ENCODE peak calls at places on chromosomes 12 and 14, in six cellular contexts. One of them, this sample, is unnamed.

GRCh38 chr12:42090899-42091298 is 53.8 kb downstream of the GXYLT1 start:
- DNase-seq in NCI-H1048: no peak
- DNase-seq in uterus: no peak
- DNase-seq in left colon: no peak
- DNase-seq in substantia nigra: no peak
- DNase-seq in activated CD8-positive, alpha-beta memory T cell treated with anti-CD3 and anti-CD28 coated beads for 4 hours: no peak
- DNase-seq in this sample: no peak

GRCh38 chr12:10563966-10564365 is 49.4 kb downstream of the MAGOHB start:
- DNase-seq in NCI-H1048: no peak
- DNase-seq in uterus: no peak
- DNase-seq in left colon: no peak
- DNase-seq in substantia nigra: no peak
- DNase-seq in activated CD8-positive, alpha-beta memory T cell treated with anti-CD3 and anti-CD28 coated beads for 4 hours: no peak
- DNase-seq in this sample: no peak

GRCh38 chr14:60981626-60982455 is 796 bp downstream of the SLC38A6 start:
- DNase-seq in NCI-H1048: no peak
- DNase-seq in uterus: no peak
- DNase-seq in left colon: no peak
- DNase-seq in substantia nigra: no peak
- DNase-seq in activated CD8-positive, alpha-beta memory T cell treated with anti-CD3 and anti-CD28 coated beads for 4 hours: no peak
- DNase-seq in this sample: no peak

GRCh38 chr12:110012137-110012536 is 12.9 kb downstream of the ANKRD13A start:
- DNase-seq in NCI-H1048: no peak
- DNase-seq in uterus: no peak
- DNase-seq in left colon: peak
- DNase-seq in substantia nigra: no peak
- DNase-seq in activated CD8-positive, alpha-beta memory T cell treated with anti-CD3 and anti-CD28 coated beads for 4 hours: no peak
- DNase-seq in this sample: no peak

GRCh38 chr12:42812086-42812485 is 222.5 kb upstream of the PRICKLE1 start:
- DNase-seq in NCI-H1048: no peak
- DNase-seq in uterus: no peak
- DNase-seq in left colon: no peak
- DNase-seq in substantia nigra: no peak
- DNase-seq in activated CD8-positive, alpha-beta memory T cell treated with anti-CD3 and anti-CD28 coated beads for 4 hours: no peak
- DNase-seq in this sample: no peak

GRCh38 chr12:104464899-104465298 is 8.2 kb downstream of the CHST11 start:
- DNase-seq in NCI-H1048: no peak
- DNase-seq in uterus: no peak
- DNase-seq in left colon: no peak
- DNase-seq in substantia nigra: no peak
- DNase-seq in activated CD8-positive, alpha-beta memory T cell treated with anti-CD3 and anti-CD28 coated beads for 4 hours: no peak
- DNase-seq in this sample: no peak

GRCh38 chr14:81435578-81436295 is 35.6 kb upstream of the STON2 start:
- DNase-seq in NCI-H1048: no peak
- DNase-seq in uterus: no peak
- DNase-seq in left colon: no peak
- DNase-seq in substantia nigra: peak
- DNase-seq in activated CD8-positive, alpha-beta memory T cell treated with anti-CD3 and anti-CD28 coated beads for 4 hours: no peak
- DNase-seq in this sample: no peak

GRCh38 chr12:5039815-5040214 is 3.9 kb upstream of the KCNA5 start:
- DNase-seq in NCI-H1048: no peak
- DNase-seq in uterus: no peak
- DNase-seq in left colon: no peak
- DNase-seq in substantia nigra: no peak
- DNase-seq in activated CD8-positive, alpha-beta memory T cell treated with anti-CD3 and anti-CD28 coated beads for 4 hours: no peak
- DNase-seq in this sample: no peak

GRCh38 chr12:64706366-64706765 is 52.8 kb downstream of the GNS start:
- DNase-seq in NCI-H1048: no peak
- DNase-seq in uterus: no peak
- DNase-seq in left colon: no peak
- DNase-seq in substantia nigra: no peak
- DNase-seq in activated CD8-positive, alpha-beta memory T cell treated with anti-CD3 and anti-CD28 coated beads for 4 hours: no peak
- DNase-seq in this sample: no peak

GRCh38 chr12:7032990-7033389 is 14.7 kb upstream of the LPCAT3 start:
- DNase-seq in NCI-H1048: no peak
- DNase-seq in uterus: no peak
- DNase-seq in left colon: no peak
- DNase-seq in substantia nigra: no peak
- DNase-seq in activated CD8-positive, alpha-beta memory T cell treated with anti-CD3 and anti-CD28 coated beads for 4 hours: no peak
- DNase-seq in this sample: no peak

GRCh38 chr12:2641209-2641608 is 153.6 kb upstream of the FKBP4 start:
- DNase-seq in NCI-H1048: no peak
- DNase-seq in uterus: peak
- DNase-seq in left colon: no peak
- DNase-seq in substantia nigra: no peak
- DNase-seq in activated CD8-positive, alpha-beta memory T cell treated with anti-CD3 and anti-CD28 coated beads for 4 hours: no peak
- DNase-seq in this sample: no peak

GRCh38 chr12:31362115-31362758 is 36.3 kb upstream of the SINHCAF start:
- DNase-seq in NCI-H1048: no peak
- DNase-seq in uterus: no peak
- DNase-seq in left colon: peak
- DNase-seq in substantia nigra: no peak
- DNase-seq in activated CD8-positive, alpha-beta memory T cell treated with anti-CD3 and anti-CD28 coated beads for 4 hours: no peak
- DNase-seq in this sample: no peak

GRCh38 chr12:47223848-47224213 is 144.1 kb upstream of the AMIGO2 start:
- DNase-seq in NCI-H1048: no peak
- DNase-seq in uterus: peak
- DNase-seq in left colon: peak
- DNase-seq in substantia nigra: no peak
- DNase-seq in activated CD8-positive, alpha-beta memory T cell treated with anti-CD3 and anti-CD28 coated beads for 4 hours: no peak
- DNase-seq in this sample: no peak

GRCh38 chr12:41992029-41992428 is 152.6 kb downstream of the GXYLT1 start:
- DNase-seq in NCI-H1048: no peak
- DNase-seq in uterus: no peak
- DNase-seq in left colon: no peak
- DNase-seq in substantia nigra: no peak
- DNase-seq in activated CD8-positive, alpha-beta memory T cell treated with anti-CD3 and anti-CD28 coated beads for 4 hours: no peak
- DNase-seq in this sample: no peak

GRCh38 chr14:57502581-57503254 is 9.1 kb upstream of the CCDC198 start:
- DNase-seq in NCI-H1048: no peak
- DNase-seq in uterus: no peak
- DNase-seq in left colon: no peak
- DNase-seq in substantia nigra: no peak
- DNase-seq in activated CD8-positive, alpha-beta memory T cell treated with anti-CD3 and anti-CD28 coated beads for 4 hours: no peak
- DNase-seq in this sample: no peak

GRCh38 chr14:35430459-35431199 is 26.1 kb upstream of the NFKBIA start:
- DNase-seq in NCI-H1048: no peak
- DNase-seq in uterus: no peak
- DNase-seq in left colon: no peak
- DNase-seq in substantia nigra: no peak
- DNase-seq in activated CD8-positive, alpha-beta memory T cell treated with anti-CD3 and anti-CD28 coated beads for 4 hours: no peak
- DNase-seq in this sample: no peak

GRCh38 chr14:62428429-62429203 is 616.6 kb downstream of the KCNH5 start:
- DNase-seq in NCI-H1048: no peak
- DNase-seq in uterus: no peak
- DNase-seq in left colon: no peak
- DNase-seq in substantia nigra: no peak
- DNase-seq in activated CD8-positive, alpha-beta memory T cell treated with anti-CD3 and anti-CD28 coated beads for 4 hours: no peak
- DNase-seq in this sample: no peak

GRCh38 chr12:46946137-46946536 is 120.3 kb upstream of the SLC38A4 start:
- DNase-seq in NCI-H1048: no peak
- DNase-seq in uterus: no peak
- DNase-seq in left colon: no peak
- DNase-seq in substantia nigra: no peak
- DNase-seq in activated CD8-positive, alpha-beta memory T cell treated with anti-CD3 and anti-CD28 coated beads for 4 hours: no peak
- DNase-seq in this sample: no peak